ENCODE peak calls at places on chromosomes 4 and X, in seven cellular contexts. L is T follicular helper cell; A is T-helper 2 cell treated with Interferon-gamma antibody and Interleukin-4, amounts not matched to agents 5 μg/mL and 100 μg/mL, for 36 hours; O is left ventricle myocardium inferior; N is M059J; X is heart right ventricle; U is nephron progenitor cell. V is an unnamed sample.

GRCh38 chr4:71828450-71828849 is 44.6 kb upstream of the GC start:
- DNase-seq in X (no peak), N (no peak), O (no peak), A (no peak), U (no peak), L (no peak), V (no peak)

GRCh38 chr4:57234252-57234775 is 124.1 kb upstream of the IGFBP7 start:
- DNase-seq in U (no peak), O (no peak), N (no peak), L (no peak), X (no peak), A (no peak), V (no peak)

GRCh38 chr4:83644677-83645639 is 109.0 kb downstream of the GPAT3 start:
- DNase-seq in A (peak), N (peak), U (peak), X (peak), O (no peak), L (peak), V (peak)

GRCh38 chr4:100895572-100896197 is 377.9 kb upstream of the EMCN start:
- DNase-seq in X (no peak), O (no peak), L (no peak), N (peak), A (no peak), U (no peak), V (peak)

GRCh38 chr4:7557447-7557846 is 122.7 kb upstream of the PSAPL1 start:
- DNase-seq in X (no peak), U (no peak), L (no peak), O (no peak), A (no peak), N (peak), V (no peak)

GRCh38 chr4:166816901-166817300 is 417.4 kb downstream of the SPOCK3 start:
- DNase-seq in A (no peak), L (no peak), O (no peak), N (peak), X (no peak), U (no peak), V (no peak)

GRCh38 chrX:23952984-23953907 is 45.4 kb downstream of the CXorf58 start:
- DNase-seq in O (no peak), X (no peak), L (no peak), U (no peak), N (no peak), A (peak), V (peak)

GRCh38 chr4:23717528-23718248 is 172.2 kb downstream of the PPARGC1A start:
- DNase-seq in A (no peak), L (no peak), U (no peak), X (no peak), O (no peak), N (peak), V (no peak)

GRCh38 chr4:108051343-108051742 is 61.7 kb downstream of the HADH start:
- DNase-seq in A (no peak), N (no peak), U (no peak), O (no peak), X (no peak), L (no peak), V (no peak)